ENCODE peak calls at places on chromosomes 13 and 19, in nine cellular contexts. One of them, this sample, is unnamed.

GRCh38 chr13:57787058-57787791 is 155.7 kb downstream of the PCDH17 start:
- DNase-seq in GM12891: no peak
- DNase-seq in C1 segment of cervical spinal cord: no peak
- DNase-seq in NCI-H774: no peak
- DNase-seq in mesenchymal stem cell: no peak
- DNase-seq in neural crest cell: no peak
- DNase-seq in CD4-positive, CD25-positive, alpha-beta regulatory T cell: no peak
- DNase-seq in H9: peak
- DNase-seq in adipocyte: no peak
- DNase-seq in this sample: no peak

GRCh38 chr13:23695711-23696512 is 125.7 kb downstream of the TNFRSF19 start:
- DNase-seq in C1 segment of cervical spinal cord: no peak
- DNase-seq in adipocyte: no peak
- DNase-seq in NCI-H774: no peak
- DNase-seq in neural crest cell: no peak
- DNase-seq in CD4-positive, CD25-positive, alpha-beta regulatory T cell: peak
- DNase-seq in GM12891: peak
- DNase-seq in mesenchymal stem cell: no peak
- DNase-seq in H9: peak
- DNase-seq in this sample: no peak

GRCh38 chr13:42110410-42111155 is 62.1 kb downstream of the DGKH start:
- DNase-seq in mesenchymal stem cell: peak
- DNase-seq in CD4-positive, CD25-positive, alpha-beta regulatory T cell: peak
- DNase-seq in neural crest cell: peak
- DNase-seq in adipocyte: peak
- DNase-seq in C1 segment of cervical spinal cord: no peak
- DNase-seq in NCI-H774: peak
- DNase-seq in GM12891: peak
- DNase-seq in H9: no peak
- DNase-seq in this sample: peak

GRCh38 chr13:44906758-44907157 is 82.5 kb downstream of the NUFIP1 start:
- DNase-seq in neural crest cell: no peak
- DNase-seq in GM12891: no peak
- DNase-seq in C1 segment of cervical spinal cord: peak
- DNase-seq in H9: no peak
- DNase-seq in CD4-positive, CD25-positive, alpha-beta regulatory T cell: no peak
- DNase-seq in NCI-H774: no peak
- DNase-seq in mesenchymal stem cell: peak
- DNase-seq in adipocyte: peak
- DNase-seq in this sample: peak

GRCh38 chr19:34474233-34474989 is 7.1 kb upstream of the WTIP start:
- DNase-seq in GM12891: no peak
- DNase-seq in neural crest cell: no peak
- DNase-seq in adipocyte: no peak
- DNase-seq in H9: no peak
- DNase-seq in C1 segment of cervical spinal cord: no peak
- DNase-seq in NCI-H774: no peak
- DNase-seq in mesenchymal stem cell: no peak
- DNase-seq in CD4-positive, CD25-positive, alpha-beta regulatory T cell: no peak
- DNase-seq in this sample: no peak

GRCh38 chr19:23283925-23284324 is 33.7 kb upstream of the ZNF724 start:
- DNase-seq in mesenchymal stem cell: peak
- DNase-seq in neural crest cell: peak
- DNase-seq in NCI-H774: no peak
- DNase-seq in H9: peak
- DNase-seq in adipocyte: peak
- DNase-seq in CD4-positive, CD25-positive, alpha-beta regulatory T cell: peak
- DNase-seq in C1 segment of cervical spinal cord: no peak
- DNase-seq in GM12891: peak
- DNase-seq in this sample: peak

GRCh38 chr19:50556236-50557008 is 11.8 kb downstream of the LRRC4B start:
- DNase-seq in adipocyte: peak
- DNase-seq in mesenchymal stem cell: peak
- DNase-seq in CD4-positive, CD25-positive, alpha-beta regulatory T cell: peak
- DNase-seq in GM12891: peak
- DNase-seq in NCI-H774: peak
- DNase-seq in H9: peak
- DNase-seq in neural crest cell: peak
- DNase-seq in C1 segment of cervical spinal cord: peak
- DNase-seq in this sample: peak

GRCh38 chr13:99356216-99357089 is 49.3 kb upstream of the GPR183 start:
- DNase-seq in C1 segment of cervical spinal cord: peak
- DNase-seq in CD4-positive, CD25-positive, alpha-beta regulatory T cell: peak
- DNase-seq in neural crest cell: no peak
- DNase-seq in mesenchymal stem cell: peak
- DNase-seq in H9: no peak
- DNase-seq in NCI-H774: no peak
- DNase-seq in adipocyte: peak
- DNase-seq in GM12891: peak
- DNase-seq in this sample: peak

GRCh38 chr19:16366433-16367268 is 42.0 kb downstream of the KLF2 start:
- DNase-seq in CD4-positive, CD25-positive, alpha-beta regulatory T cell: peak
- DNase-seq in NCI-H774: no peak
- DNase-seq in C1 segment of cervical spinal cord: peak
- DNase-seq in adipocyte: no peak
- DNase-seq in mesenchymal stem cell: no peak
- DNase-seq in neural crest cell: no peak
- DNase-seq in GM12891: peak
- DNase-seq in H9: no peak
- DNase-seq in this sample: no peak

This sample was measured in body of pancreas.